ENCODE peak calls at places on chromosomes 12 and 14, in seven cellular contexts. P, T, Q, S, W, I and F are unnamed samples.

GRCh38 chr14:90781344-90781761 is 34.9 kb downstream of the TTC7B start:
- DNase-seq in P (peak), T (no peak), Q (peak), S (no peak), W (no peak), I (no peak), F (no peak)

GRCh38 chr12:62730649-62731377 is 204.1 kb downstream of the PPM1H start:
- DNase-seq in P (no peak), T (no peak), Q (peak), S (no peak), W (no peak), I (no peak), F (no peak)

GRCh38 chr12:115752151-115752550 is 525.3 kb downstream of the MED13L start:
- DNase-seq in P (no peak), T (no peak), Q (peak), S (no peak), W (no peak), I (no peak), F (no peak)

GRCh38 chr12:70070494-70071007 is 172.7 kb upstream of the CNOT2 start:
- DNase-seq in P (no peak), T (no peak), Q (peak), S (no peak), W (peak), I (no peak), F (no peak)

GRCh38 chr12:130253866-130254265 is 83.8 kb upstream of the PIWIL1 start:
- DNase-seq in P (no peak), T (no peak), Q (no peak), S (no peak), W (no peak), I (no peak), F (no peak)

GRCh38 chr12:4580165-4580773 is 18.3 kb downstream of the DYRK4 start:
- DNase-seq in P (no peak), T (no peak), Q (no peak), S (no peak), W (no peak), I (no peak), F (no peak)

GRCh38 chr14:81450100-81450531 is 50.0 kb upstream of the STON2 start:
- DNase-seq in P (no peak), T (no peak), Q (no peak), S (no peak), W (no peak), I (no peak), F (no peak)

GRCh38 chr12:112116232-112117060 is 7.9 kb upstream of the NAA25 start:
- DNase-seq in P (peak), T (no peak), Q (no peak), S (peak), W (peak), I (peak), F (peak)

GRCh38 chr14:72666610-72667009 is 227.3 kb downstream of the DPF3 start:
- DNase-seq in P (no peak), T (no peak), Q (peak), S (no peak), W (no peak), I (no peak), F (no peak)

DNA sequence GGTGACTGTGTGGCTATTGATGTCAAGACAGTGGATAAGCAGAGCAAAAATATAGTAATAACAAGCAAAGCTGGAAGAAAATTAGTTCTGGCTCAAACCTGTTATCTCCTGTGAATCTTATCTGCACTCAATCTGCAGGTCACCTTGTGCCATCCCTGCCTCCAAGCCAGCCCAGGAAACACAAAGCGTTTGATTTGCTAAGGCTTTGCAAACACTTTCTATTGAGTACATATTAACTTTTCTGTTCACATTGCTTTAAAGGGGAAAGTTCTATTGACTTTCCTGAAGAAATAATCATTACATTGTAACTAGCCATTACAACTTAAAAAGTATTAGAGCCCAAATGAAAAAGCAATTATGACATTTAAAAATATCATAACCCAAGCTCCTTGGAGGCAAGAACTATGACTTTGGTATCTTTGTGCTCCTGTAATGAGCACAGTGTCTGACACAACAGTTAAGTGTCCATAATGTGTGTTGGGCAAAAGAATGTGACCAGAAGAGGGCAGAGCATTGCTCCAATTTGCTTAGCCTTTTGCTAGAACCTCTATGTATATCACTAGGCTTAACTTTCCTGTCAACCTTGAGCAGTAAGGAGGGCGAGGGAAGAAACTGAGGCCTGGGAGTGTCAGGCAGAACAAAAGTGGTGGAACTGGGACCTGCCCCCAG is 24.7 kb downstream of the SERPINA3 start:
- DNase-seq in P (no peak), T (no peak), Q (no peak), S (no peak), W (no peak), I (no peak), F (no peak)
- TF ChIP-seq CTCF in P (no peak), T (no peak), Q (peak), S (no peak), W (peak), I (no peak), F (peak)

GRCh38 chr14:31085027-31085426 is 58.8 kb upstream of the STRN3 start:
- DNase-seq in P (no peak), T (no peak), Q (no peak), S (no peak), W (no peak), I (no peak), F (no peak)

GRCh38 chr14:31080060-31080459 is 53.9 kb upstream of the STRN3 start:
- DNase-seq in P (no peak), T (no peak), Q (no peak), S (no peak), W (no peak), I (no peak), F (no peak)

GRCh38 chr14:31083781-31084180 is 57.6 kb upstream of the STRN3 start:
- DNase-seq in P (no peak), T (no peak), Q (no peak), S (no peak), W (no peak), I (no peak), F (no peak)

GRCh38 chr14:31080489-31080888 is 54.3 kb upstream of the STRN3 start:
- DNase-seq in P (no peak), T (no peak), Q (no peak), S (no peak), W (no peak), I (no peak), F (no peak)

GRCh38 chr14:31084385-31084784 is 58.2 kb upstream of the STRN3 start:
- DNase-seq in P (no peak), T (peak), Q (no peak), S (peak), W (no peak), I (no peak), F (no peak)
- TF ChIP-seq CTCF in P (no peak), T (no peak), Q (no peak), S (peak), W (no peak), I (no peak), F (peak)

DNA sequence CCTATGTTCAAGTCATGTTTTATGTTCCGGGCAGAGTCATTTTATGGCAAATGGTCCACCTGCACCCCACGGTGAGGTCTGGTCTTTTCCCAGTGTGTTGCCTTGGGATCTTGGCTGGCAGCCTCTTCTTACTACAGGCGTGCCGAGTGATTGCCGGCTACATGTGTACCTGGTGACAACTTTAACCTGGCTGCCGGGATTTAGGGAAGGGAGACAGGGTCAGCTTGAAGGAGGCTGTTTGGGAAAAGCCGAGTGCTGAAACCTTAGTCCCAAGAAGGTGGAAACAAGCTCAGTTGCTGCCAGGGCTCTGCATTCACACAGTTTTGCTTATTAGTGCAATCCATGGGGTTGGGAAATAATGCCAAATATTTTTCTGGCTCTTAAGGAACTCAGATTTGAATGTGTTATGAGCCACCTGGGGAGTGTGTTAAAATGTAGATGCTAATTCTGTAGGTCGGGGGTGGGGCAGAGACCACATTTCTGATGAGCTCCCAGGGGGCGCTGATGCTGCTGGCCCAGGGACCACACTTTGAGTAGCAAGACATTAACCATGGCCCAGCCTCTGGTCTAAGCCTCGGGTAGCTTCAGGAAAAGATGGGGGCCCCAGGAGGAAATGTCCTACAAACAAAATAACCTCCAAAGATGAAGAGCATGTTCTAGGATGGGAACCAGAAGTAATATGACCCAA is 179.6 kb downstream of the TBX5 start:
- DNase-seq in P (no peak), T (no peak), Q (no peak), S (no peak), W (no peak), I (no peak), F (no peak)
- TF ChIP-seq CTCF in P (no peak), T (no peak), Q (no peak), S (no peak), W (no peak), I (no peak), F (no peak)

DNA sequence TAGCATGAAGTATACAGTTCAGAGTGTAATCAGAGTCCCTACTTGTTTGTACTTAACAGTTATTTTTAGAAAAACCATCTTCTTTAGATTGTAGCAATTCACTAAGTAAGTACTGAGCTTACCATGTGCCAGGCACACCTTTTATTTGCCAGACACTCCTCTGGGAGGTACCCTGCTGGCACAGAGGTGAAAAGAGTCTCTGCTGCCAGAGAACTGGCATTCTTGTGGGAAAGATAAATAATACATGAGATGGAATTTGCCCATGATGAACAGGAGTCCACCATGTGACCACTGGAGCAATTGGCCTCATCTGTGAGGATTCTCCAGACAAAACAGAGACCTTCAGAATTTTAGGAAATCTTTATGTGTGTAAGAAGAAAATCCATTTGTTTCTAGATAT is 199.3 kb upstream of the SLC16A7 start:
- DNase-seq in P (no peak), T (no peak), Q (no peak), S (no peak), W (no peak), I (no peak), F (no peak)
- TF ChIP-seq CTCF in P (no peak), T (no peak), Q (no peak), S (no peak), W (no peak), I (no peak), F (no peak)